ENCODE peak calls at places on chromosomes 5 and 9, in four cellular contexts. One of them, this sample, is unnamed.

GRCh38 chr5:178458140-178458539 is 132.1 kb downstream of the COL23A1 start:
- DNase-seq in WTC11: no peak
- DNase-seq in stimulated activated CD4-positive, alpha-beta T cell treated with anti-CD3 and anti-CD28 coated beads, Interleukin-15, amount 100 ng/mL, for 1 hour: no peak
- DNase-seq in naive thymus-derived CD8-positive, alpha-beta T cell: no peak
- DNase-seq in this sample: no peak

GRCh38 chr5:124231240-124231639 is 515.2 kb downstream of the ZNF608 start:
- DNase-seq in WTC11: no peak
- DNase-seq in naive thymus-derived CD8-positive, alpha-beta T cell: no peak
- DNase-seq in stimulated activated CD4-positive, alpha-beta T cell treated with anti-CD3 and anti-CD28 coated beads, Interleukin-15, amount 100 ng/mL, for 1 hour: no peak
- DNase-seq in this sample: no peak

GRCh38 chr5:11902304-11902703 is 1.9 kb downstream of the CTNND2 start:
- DNase-seq in stimulated activated CD4-positive, alpha-beta T cell treated with anti-CD3 and anti-CD28 coated beads, Interleukin-15, amount 100 ng/mL, for 1 hour: no peak
- DNase-seq in naive thymus-derived CD8-positive, alpha-beta T cell: no peak
- DNase-seq in WTC11: no peak
- DNase-seq in this sample: no peak

GRCh38 chr9:12604154-12604825 is 88.9 kb upstream of the TYRP1 start:
- DNase-seq in naive thymus-derived CD8-positive, alpha-beta T cell: no peak
- DNase-seq in stimulated activated CD4-positive, alpha-beta T cell treated with anti-CD3 and anti-CD28 coated beads, Interleukin-15, amount 100 ng/mL, for 1 hour: no peak
- DNase-seq in WTC11: no peak
- DNase-seq in this sample: no peak

GRCh38 chr5:2542821-2543220 is 208.7 kb downstream of the IRX2 start:
- DNase-seq in stimulated activated CD4-positive, alpha-beta T cell treated with anti-CD3 and anti-CD28 coated beads, Interleukin-15, amount 100 ng/mL, for 1 hour: no peak
- DNase-seq in naive thymus-derived CD8-positive, alpha-beta T cell: no peak
- DNase-seq in WTC11: no peak
- DNase-seq in this sample: no peak

GRCh38 chr9:14396171-14396570 is 82.2 kb upstream of the NFIB start:
- DNase-seq in naive thymus-derived CD8-positive, alpha-beta T cell: no peak
- DNase-seq in stimulated activated CD4-positive, alpha-beta T cell treated with anti-CD3 and anti-CD28 coated beads, Interleukin-15, amount 100 ng/mL, for 1 hour: no peak
- DNase-seq in WTC11: no peak
- DNase-seq in this sample: no peak

GRCh38 chr9:118522093-118523028 is 818.2 kb downstream of the TLR4 start:
- DNase-seq in naive thymus-derived CD8-positive, alpha-beta T cell: no peak
- DNase-seq in WTC11: peak
- DNase-seq in stimulated activated CD4-positive, alpha-beta T cell treated with anti-CD3 and anti-CD28 coated beads, Interleukin-15, amount 100 ng/mL, for 1 hour: no peak
- DNase-seq in this sample: peak

GRCh38 chr9:98570663-98571440 is 137.9 kb downstream of the GABBR2 start:
- DNase-seq in naive thymus-derived CD8-positive, alpha-beta T cell: no peak
- DNase-seq in WTC11: peak
- DNase-seq in stimulated activated CD4-positive, alpha-beta T cell treated with anti-CD3 and anti-CD28 coated beads, Interleukin-15, amount 100 ng/mL, for 1 hour: no peak
- DNase-seq in this sample: peak

GRCh38 chr5:119301210-119301609 is 54.6 kb upstream of the TNFAIP8 start:
- DNase-seq in naive thymus-derived CD8-positive, alpha-beta T cell: no peak
- DNase-seq in stimulated activated CD4-positive, alpha-beta T cell treated with anti-CD3 and anti-CD28 coated beads, Interleukin-15, amount 100 ng/mL, for 1 hour: no peak
- DNase-seq in WTC11: no peak
- DNase-seq in this sample: no peak

GRCh38 chr5:31554552-31554951 is 22.5 kb downstream of the C5orf22 start:
- DNase-seq in naive thymus-derived CD8-positive, alpha-beta T cell: no peak
- DNase-seq in stimulated activated CD4-positive, alpha-beta T cell treated with anti-CD3 and anti-CD28 coated beads, Interleukin-15, amount 100 ng/mL, for 1 hour: no peak
- DNase-seq in WTC11: no peak
- DNase-seq in this sample: no peak

This sample was measured in iPS-NIHi11.